ENCODE peak calls at places on chromosomes 5 and 9, in eight cellular contexts. One of them, this sample, is unnamed.

GRCh38 chr5:94181940-94182339 is 436.5 kb downstream of the KIAA0825 start:
- DNase-seq in GM23338: peak
- DNase-seq in AG10803: no peak
- DNase-seq in A549: no peak
- DNase-seq in A673: peak
- DNase-seq in fibroblast of lung: no peak
- DNase-seq in stomach: no peak
- DNase-seq in HFF-Myc: no peak
- DNase-seq in this sample: no peak

GRCh38 chr9:82940386-82940785 is 122.6 kb downstream of the RASEF start:
- DNase-seq in GM23338: no peak
- DNase-seq in AG10803: no peak
- DNase-seq in A549: no peak
- DNase-seq in A673: no peak
- DNase-seq in fibroblast of lung: no peak
- DNase-seq in stomach: no peak
- DNase-seq in HFF-Myc: no peak
- DNase-seq in this sample: no peak

GRCh38 chr5:157558681-157559080 is 16.9 kb downstream of the ADAM19 start:
- DNase-seq in GM23338: no peak
- DNase-seq in AG10803: peak
- DNase-seq in A549: no peak
- DNase-seq in A673: no peak
- DNase-seq in fibroblast of lung: peak
- DNase-seq in stomach: no peak
- DNase-seq in HFF-Myc: no peak
- DNase-seq in this sample: no peak

GRCh38 chr5:157280927-157281326 is 15.0 kb downstream of the CYFIP2 start:
- DNase-seq in GM23338: no peak
- DNase-seq in AG10803: peak
- DNase-seq in A549: no peak
- DNase-seq in A673: no peak
- DNase-seq in fibroblast of lung: peak
- DNase-seq in stomach: no peak
- DNase-seq in HFF-Myc: peak
- DNase-seq in this sample: no peak

GRCh38 chr5:160165137-160166068 is 46.2 kb upstream of the PWWP2A start:
- DNase-seq in GM23338: peak
- DNase-seq in AG10803: peak
- DNase-seq in A549: peak
- DNase-seq in A673: peak
- DNase-seq in fibroblast of lung: peak
- DNase-seq in stomach: peak
- DNase-seq in HFF-Myc: peak
- DNase-seq in this sample: peak

GRCh38 chr9:128383791-128384190 is 12.6 kb downstream of the URM1 start:
- DNase-seq in GM23338: no peak
- DNase-seq in AG10803: no peak
- DNase-seq in A549: no peak
- DNase-seq in A673: no peak
- DNase-seq in fibroblast of lung: no peak
- DNase-seq in stomach: no peak
- DNase-seq in HFF-Myc: no peak
- DNase-seq in this sample: no peak

GRCh38 chr5:665541-665955 is 27.6 kb downstream of the TPPP start:
- DNase-seq in GM23338: peak
- DNase-seq in AG10803: no peak
- DNase-seq in A549: no peak
- DNase-seq in A673: no peak
- DNase-seq in fibroblast of lung: no peak
- DNase-seq in stomach: no peak
- DNase-seq in HFF-Myc: no peak
- DNase-seq in this sample: no peak

GRCh38 chr9:97853844-97854695 is 1.0 kb downstream of the FOXE1 start:
- DNase-seq in GM23338: peak
- DNase-seq in AG10803: peak
- DNase-seq in A549: peak
- DNase-seq in A673: peak
- DNase-seq in fibroblast of lung: peak
- DNase-seq in stomach: no peak
- DNase-seq in HFF-Myc: no peak
- DNase-seq in this sample: no peak

GRCh38 chr5:64869419-64869818 is 100.7 kb downstream of the CWC27 start:
- DNase-seq in GM23338: peak
- DNase-seq in AG10803: peak
- DNase-seq in A549: no peak
- DNase-seq in A673: peak
- DNase-seq in fibroblast of lung: peak
- DNase-seq in stomach: no peak
- DNase-seq in HFF-Myc: peak
- DNase-seq in this sample: peak

GRCh38 chr5:135977375-135977928 is 22.7 kb upstream of the LECT2 start:
- DNase-seq in GM23338: peak
- DNase-seq in AG10803: peak
- DNase-seq in A549: peak
- DNase-seq in A673: peak
- DNase-seq in fibroblast of lung: peak
- DNase-seq in stomach: peak
- DNase-seq in HFF-Myc: no peak
- DNase-seq in this sample: no peak

GRCh38 chr9:135887585-135888050 is 19.7 kb downstream of the CAMSAP1 start:
- DNase-seq in GM23338: peak
- DNase-seq in AG10803: no peak
- DNase-seq in A549: no peak
- DNase-seq in A673: no peak
- DNase-seq in fibroblast of lung: no peak
- DNase-seq in stomach: peak
- DNase-seq in HFF-Myc: no peak
- DNase-seq in this sample: no peak

GRCh38 chr9:21835111-21835510 is 32.7 kb downstream of the MTAP start:
- DNase-seq in GM23338: no peak
- DNase-seq in AG10803: no peak
- DNase-seq in A549: no peak
- DNase-seq in A673: no peak
- DNase-seq in fibroblast of lung: peak
- DNase-seq in stomach: no peak
- DNase-seq in HFF-Myc: no peak
- DNase-seq in this sample: no peak

GRCh38 chr5:165188555-165189260 is 1683.3 kb downstream of the MAT2B start:
- DNase-seq in GM23338: no peak
- DNase-seq in AG10803: no peak
- DNase-seq in A549: no peak
- DNase-seq in A673: no peak
- DNase-seq in fibroblast of lung: no peak
- DNase-seq in stomach: no peak
- DNase-seq in HFF-Myc: no peak
- DNase-seq in this sample: no peak

GRCh38 chr9:129868571-129869486 is 33.6 kb downstream of the USP20 start:
- DNase-seq in GM23338: no peak
- DNase-seq in AG10803: no peak
- DNase-seq in A549: no peak
- DNase-seq in A673: no peak
- DNase-seq in fibroblast of lung: no peak
- DNase-seq in stomach: peak
- DNase-seq in HFF-Myc: no peak
- DNase-seq in this sample: no peak

GRCh38 chr5:173964491-173964890 is 24.5 kb upstream of the C5orf47 start:
- DNase-seq in GM23338: no peak
- DNase-seq in AG10803: no peak
- DNase-seq in A549: no peak
- DNase-seq in A673: no peak
- DNase-seq in fibroblast of lung: no peak
- DNase-seq in stomach: no peak
- DNase-seq in HFF-Myc: no peak
- DNase-seq in this sample: no peak
- H3K4me3 ChIP-seq in GM23338: peak
- H3K4me3 ChIP-seq in AG10803: no peak
- H3K4me3 ChIP-seq in A549: peak
- H3K4me3 ChIP-seq in A673: no peak
- H3K4me3 ChIP-seq in fibroblast of lung: no peak
- H3K4me3 ChIP-seq in stomach: no peak
- H3K4me3 ChIP-seq in HFF-Myc: no peak
- H3K4me3 ChIP-seq in this sample: no peak

DNA sequence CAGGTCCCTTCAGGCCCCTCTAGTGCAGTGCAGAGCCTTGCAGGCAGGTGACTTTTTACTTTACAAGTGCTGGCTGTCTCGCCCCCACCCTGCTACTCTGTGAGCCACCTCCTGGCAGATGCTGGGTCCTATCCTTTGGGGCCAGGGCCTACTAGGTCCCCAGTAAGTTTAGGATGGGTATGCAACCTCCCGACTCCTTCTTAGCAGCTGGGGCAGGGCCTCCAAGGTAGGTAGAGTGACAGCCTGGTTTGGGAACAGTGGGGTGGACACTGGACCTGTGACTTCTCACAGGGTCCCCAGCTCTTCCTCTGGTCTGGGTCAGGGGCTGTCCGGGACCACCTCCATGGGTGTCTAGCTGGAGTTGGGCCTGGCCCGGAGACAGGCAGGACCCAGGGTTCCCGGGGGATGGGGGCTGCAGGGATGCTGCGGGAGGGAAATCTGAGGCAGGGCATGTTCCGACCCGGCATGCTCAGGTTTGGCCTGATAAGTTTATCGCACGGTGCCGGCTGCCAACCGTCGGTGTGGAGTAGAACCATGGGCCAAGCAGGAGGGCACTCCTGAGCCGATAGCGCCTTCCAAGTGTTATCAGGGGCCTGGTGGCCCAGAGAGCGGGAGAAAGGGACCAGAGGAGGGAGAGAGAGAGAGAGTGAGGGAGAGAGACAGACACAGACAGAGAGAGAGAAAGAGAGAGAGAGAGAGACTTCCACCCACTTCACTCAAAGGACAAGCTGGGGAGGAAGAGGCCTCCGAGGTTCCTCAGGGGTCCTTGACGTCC is 20.6 kb downstream of the GFI1B start:
- DNase-seq in GM23338: no peak
- DNase-seq in AG10803: no peak
- DNase-seq in A549: no peak
- DNase-seq in A673: no peak
- DNase-seq in fibroblast of lung: no peak
- DNase-seq in stomach: no peak
- DNase-seq in HFF-Myc: no peak
- DNase-seq in this sample: no peak
- TF ChIP-seq CTCF in GM23338: no peak
- TF ChIP-seq CTCF in AG10803: no peak
- TF ChIP-seq CTCF in A549: no peak
- TF ChIP-seq CTCF in A673: no peak
- TF ChIP-seq CTCF in fibroblast of lung: no peak
- TF ChIP-seq CTCF in stomach: no peak
- TF ChIP-seq CTCF in HFF-Myc: no peak
- TF ChIP-seq CTCF in this sample: no peak

DNA sequence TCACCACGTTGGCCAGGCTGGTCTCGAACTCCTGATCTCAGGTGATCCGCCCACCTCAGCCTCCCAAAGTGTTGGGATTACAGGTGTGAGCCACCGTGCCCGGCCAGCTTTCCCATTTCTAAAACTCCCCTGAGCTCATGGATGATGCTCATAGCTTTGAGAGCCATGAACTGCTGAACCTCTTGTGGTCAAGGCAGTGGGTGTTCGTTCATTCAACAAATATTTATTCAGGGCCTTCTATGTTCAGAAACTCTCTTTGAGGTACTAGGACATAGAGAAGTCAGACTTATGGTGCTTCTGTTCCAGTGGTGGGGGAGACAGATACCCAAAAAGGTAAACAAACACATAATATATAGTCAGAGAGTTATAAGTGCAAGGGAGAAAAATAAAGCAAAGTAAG is 2.7 kb downstream of the BSPRY start:
- DNase-seq in GM23338: no peak
- DNase-seq in AG10803: no peak
- DNase-seq in A549: no peak
- DNase-seq in A673: no peak
- DNase-seq in fibroblast of lung: peak
- DNase-seq in stomach: no peak
- DNase-seq in HFF-Myc: no peak
- DNase-seq in this sample: no peak
- H3K4me3 ChIP-seq in GM23338: no peak
- H3K4me3 ChIP-seq in AG10803: no peak
- H3K4me3 ChIP-seq in A549: no peak
- H3K4me3 ChIP-seq in A673: no peak
- H3K4me3 ChIP-seq in fibroblast of lung: no peak
- H3K4me3 ChIP-seq in stomach: no peak
- H3K4me3 ChIP-seq in HFF-Myc: no peak
- H3K4me3 ChIP-seq in this sample: no peak

DNA sequence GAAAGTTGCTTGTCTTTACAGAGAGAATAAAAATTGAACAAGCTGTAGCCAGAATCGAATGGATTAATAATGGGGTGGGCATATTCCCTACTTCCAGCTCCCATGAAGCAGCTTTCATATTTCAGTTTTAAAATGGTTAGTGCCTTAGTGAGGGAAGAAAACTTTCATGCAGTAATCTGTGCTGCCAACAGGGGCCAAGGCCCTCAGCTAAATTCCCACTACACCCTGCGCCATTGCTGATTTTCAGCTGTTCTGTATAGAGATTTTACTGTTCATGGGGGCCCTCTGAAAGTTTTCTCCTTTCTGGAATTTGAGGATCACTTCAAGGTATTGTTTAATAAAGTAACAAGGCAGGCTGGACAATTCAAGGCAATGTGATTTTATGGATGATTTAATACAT is 58.2 kb downstream of the CAST start:
- DNase-seq in GM23338: peak
- DNase-seq in AG10803: no peak
- DNase-seq in A549: no peak
- DNase-seq in A673: no peak
- DNase-seq in fibroblast of lung: no peak
- DNase-seq in stomach: no peak
- DNase-seq in HFF-Myc: no peak
- DNase-seq in this sample: no peak
- TF ChIP-seq CTCF in GM23338: no peak
- TF ChIP-seq CTCF in AG10803: peak
- TF ChIP-seq CTCF in A549: no peak
- TF ChIP-seq CTCF in A673: peak
- TF ChIP-seq CTCF in fibroblast of lung: no peak
- TF ChIP-seq CTCF in stomach: no peak
- TF ChIP-seq CTCF in HFF-Myc: no peak
- TF ChIP-seq CTCF in this sample: peak

GRCh38 chr9:106921989-106922388 is 59.0 kb downstream of the ZNF462 start:
- DNase-seq in GM23338: no peak
- DNase-seq in AG10803: peak
- DNase-seq in A549: no peak
- DNase-seq in A673: no peak
- DNase-seq in fibroblast of lung: peak
- DNase-seq in stomach: no peak
- DNase-seq in HFF-Myc: no peak
- DNase-seq in this sample: no peak

GRCh38 chr9:106921341-106921899 is 58.5 kb downstream of the ZNF462 start:
- DNase-seq in GM23338: peak
- DNase-seq in AG10803: peak
- DNase-seq in A549: no peak
- DNase-seq in A673: peak
- DNase-seq in fibroblast of lung: peak
- DNase-seq in stomach: no peak
- DNase-seq in HFF-Myc: peak
- DNase-seq in this sample: peak

GRCh38 chr9:106920091-106920490 is 57.1 kb downstream of the ZNF462 start:
- DNase-seq in GM23338: no peak
- DNase-seq in AG10803: no peak
- DNase-seq in A549: no peak
- DNase-seq in A673: no peak
- DNase-seq in fibroblast of lung: no peak
- DNase-seq in stomach: no peak
- DNase-seq in HFF-Myc: no peak
- DNase-seq in this sample: no peak

GRCh38 chr9:106918825-106919509 is 56.0 kb downstream of the ZNF462 start:
- DNase-seq in GM23338: no peak
- DNase-seq in AG10803: no peak
- DNase-seq in A549: no peak
- DNase-seq in A673: no peak
- DNase-seq in fibroblast of lung: no peak
- DNase-seq in stomach: no peak
- DNase-seq in HFF-Myc: no peak
- DNase-seq in this sample: no peak

GRCh38 chr9:106920701-106921283 is 57.8 kb downstream of the ZNF462 start:
- DNase-seq in GM23338: no peak
- DNase-seq in AG10803: peak
- DNase-seq in A549: no peak
- DNase-seq in A673: no peak
- DNase-seq in fibroblast of lung: peak
- DNase-seq in stomach: peak
- DNase-seq in HFF-Myc: no peak
- DNase-seq in this sample: peak
- H3K4me3 ChIP-seq in GM23338: no peak
- H3K4me3 ChIP-seq in AG10803: no peak
- H3K4me3 ChIP-seq in A549: no peak
- H3K4me3 ChIP-seq in A673: peak
- H3K4me3 ChIP-seq in fibroblast of lung: no peak
- H3K4me3 ChIP-seq in stomach: no peak
- H3K4me3 ChIP-seq in HFF-Myc: no peak
- H3K4me3 ChIP-seq in this sample: no peak

This sample was measured in kidney epithelial cell.